ENCODE peak calls at places on chromosomes 16 and 17, in four cellular contexts. R is heart right ventricle, A is DND-41, B is GM12878. O is an unnamed sample.
A peak's percentile ranks its signal among the peaks of the same experiment; 100 is the strongest.

GRCh38 chr16:90007015-90007414 is 12.2 kb downstream of the DBNDD1 start:
- DNase-seq in R (no peak), A (no peak), B (no peak), O (no peak)

GRCh38 chr16:69938981-69939820 is 11.9 kb upstream of the CLEC18A start:
- DNase-seq in R (no peak), A (no peak), B (no peak), O (no peak)

GRCh38 chr17:8365143-8365542 is 11.4 kb downstream of the KRABD2 start:
- DNase-seq in R (no peak), A (no peak), B (no peak), O (no peak)

GRCh38 chr17:45137561-45138305 is 2.2 kb downstream of the ACBD4 start:
- DNase-seq in R (no peak), A (no peak), B (no peak), O (no peak)

GRCh38 chr16:70746708-70747424 is 54.1 kb downstream of the VAC14 start:
- DNase-seq in R (peak; percentile 43), A (peak; percentile 32), B (no peak), O (no peak)

GRCh38 chr16:15509593-15510520 is 75.5 kb downstream of the BMERB1 start:
- DNase-seq in R (no peak), A (peak; percentile 4), B (no peak), O (peak; percentile 29)

GRCh38 chr17:50541916-50542688 is 4.9 kb upstream of the SPATA20 start:
- DNase-seq in R (peak; percentile 92), A (peak; percentile 83), B (no peak), O (peak; percentile 82)

GRCh38 chr17:78040561-78041400 is 82.3 kb downstream of the TNRC6C start:
- DNase-seq in R (peak; percentile 59), A (no peak), B (peak; percentile 21), O (peak; percentile 18)

GRCh38 chr17:48626470-48627241 is 498 bp upstream of the HOXB9 start:
- DNase-seq in R (no peak), A (no peak), B (no peak), O (peak; percentile 53)

GRCh38 chr17:66397486-66397885 is 95.1 kb downstream of the PRKCA start:
- DNase-seq in R (no peak), A (no peak), B (no peak), O (no peak)

GRCh38 chr16:77816293-77816692 is 27.9 kb downstream of the VAT1L start:
- DNase-seq in R (no peak), A (no peak), B (no peak), O (no peak)

GRCh38 chr16:71569621-71570020 is 7.3 kb downstream of the TAT start:
- DNase-seq in R (no peak), A (no peak), B (no peak), O (no peak)

GRCh38 chr17:4881761-4882555 is 17.4 kb upstream of the C17orf107 start:
- DNase-seq in R (peak; percentile 57), A (peak; percentile 26), B (no peak), O (peak; percentile 77)

GRCh38 chr17:54544239-54544638 is 356.4 kb upstream of the TOM1L1 start:
- DNase-seq in R (peak; percentile 8), A (no peak), B (no peak), O (no peak)

GRCh38 chr16:84503751-84504395 is 586 bp downstream of the MEAK7 start:
- DNase-seq in R (no peak), A (no peak), B (no peak), O (no peak)

GRCh38 chr17:18381953-18382245 is 4.3 kb downstream of the EVPLL start:
- DNase-seq in R (no peak), A (no peak), B (no peak), O (no peak)

GRCh38 chr17:29032798-29033197 is 10.1 kb upstream of the PIPOX start:
- DNase-seq in R (no peak), A (no peak), B (no peak), O (no peak)

GRCh38 chr16:76910931-76911330 is 280.1 kb upstream of the MON1B start:
- DNase-seq in R (no peak), A (no peak), B (no peak), O (no peak)

GRCh38 chr17:7322520-7323194 is 6.5 kb downstream of the NEURL4 start:
- DNase-seq in R (no peak), A (no peak), B (no peak), O (no peak)

GRCh38 chr17:32546031-32546444 is 59.2 kb downstream of the CDK5R1 start:
- DNase-seq in R (no peak), A (no peak), B (no peak), O (no peak)

GRCh38 chr16:28063611-28064061 is at the start of gene GSG1L:
- DNase-seq in R (no peak), A (no peak), B (no peak), O (no peak)

GRCh38 chr16:81446318-81447275 is 2.0 kb downstream of the CMIP start:
- DNase-seq in R (no peak), A (peak; percentile 67), B (no peak), O (no peak)

GRCh38 chr16:23248261-23249194 is 53.6 kb upstream of the SCNN1B start:
- DNase-seq in R (no peak), A (no peak), B (no peak), O (no peak)

GRCh38 chr17:19387921-19388521 is 1.0 kb upstream of the MFAP4 start:
- DNase-seq in R (no peak), A (no peak), B (no peak), O (no peak)

GRCh38 chr17:78411241-78411855 is 32.9 kb downstream of the PGS1 start:
- DNase-seq in R (no peak), A (no peak), B (no peak), O (no peak)

GRCh38 chr17:4770632-4771031 is 1.1 kb upstream of the TM4SF5 start:
- DNase-seq in R (no peak), A (no peak), B (no peak), O (no peak)

GRCh38 chr17:34987232-34987631 is 6.9 kb downstream of the LIG3 start:
- DNase-seq in R (no peak), A (no peak), B (no peak), O (no peak)

GRCh38 chr16:86991679-86992078 is 325.5 kb downstream of the C16orf95 start:
- DNase-seq in R (no peak), A (no peak), B (no peak), O (no peak)

GRCh38 chr17:9928601-9929341 is 23.7 kb upstream of the RCVRN start:
- DNase-seq in R (no peak), A (no peak), B (no peak), O (no peak)

GRCh38 chr16:69307856-69308255 is 3.3 kb upstream of the VPS4A start:
- DNase-seq in R (no peak), A (no peak), B (no peak), O (no peak)

GRCh38 chr16:19907161-19907992 is 22.7 kb upstream of the GPRC5B start:
- DNase-seq in R (peak; percentile 62), A (peak; percentile 77), B (peak; percentile 7), O (peak; percentile 38)

GRCh38 chr16:872436-873242 is 72.1 kb upstream of the GNG13 start:
- DNase-seq in R (peak; percentile 2), A (no peak), B (no peak), O (no peak)

GRCh38 chr17:51056813-51057510 is 63.7 kb downstream of the SPAG9 start:
- DNase-seq in R (no peak), A (peak; percentile 34), B (no peak), O (no peak)

GRCh38 chr17:29760771-29761682 is 138.3 kb upstream of the CORO6 start:
- DNase-seq in R (peak; percentile 94), A (peak; percentile 84), B (peak; percentile 55), O (peak; percentile 84)

GRCh38 chr17:64632193-64632592 is 29.9 kb downstream of the SMURF2 start:
- DNase-seq in R (no peak), A (no peak), B (no peak), O (no peak)

GRCh38 chr17:64630309-64631223 is 31.5 kb downstream of the SMURF2 start:
- DNase-seq in R (no peak), A (no peak), B (no peak), O (no peak)

GRCh38 chr17:64635647-64636305 is 26.3 kb downstream of the SMURF2 start:
- DNase-seq in R (no peak), A (no peak), B (peak; percentile 62), O (no peak)

GRCh38 chr17:64634217-64634616 is 27.9 kb downstream of the SMURF2 start:
- DNase-seq in R (no peak), A (no peak), B (no peak), O (no peak)

GRCh38 chr17:64632606-64633005 is 29.5 kb downstream of the SMURF2 start:
- DNase-seq in R (no peak), A (no peak), B (no peak), O (no peak)
- H3K27ac ChIP-seq in R (no peak overlapping the region), A (no peak overlapping the region), B (no peak overlapping the region), O (no peak overlapping the region)

GRCh38 chr17:76640550-76641380 is 2.8 kb downstream of the ST6GALNAC1 start:
- DNase-seq in R (no peak), A (no peak), B (no peak), O (no peak)
- H3K4me3 ChIP-seq in R (no peak overlapping the region), A (no peak overlapping the region), B (no peak overlapping the region), O (no peak overlapping the region)

GRCh38 chr17:27319536-27320221 is 25.8 kb downstream of the WSB1 start:
- DNase-seq in R (peak; percentile 75), A (no peak), B (no peak), O (no peak)

GRCh38 chr17:27318633-27319032 is 24.7 kb downstream of the WSB1 start:
- DNase-seq in R (no peak), A (no peak), B (no peak), O (no peak)

GRCh38 chr17:27321372-27321771 is 27.5 kb downstream of the WSB1 start:
- DNase-seq in R (no peak), A (no peak), B (no peak), O (no peak)

GRCh38 chr17:27322026-27322425 is 28.1 kb downstream of the WSB1 start:
- DNase-seq in R (no peak), A (no peak), B (no peak), O (no peak)

GRCh38 chr17:27320222-27320560 is 26.3 kb downstream of the WSB1 start:
- DNase-seq in R (no peak), A (no peak), B (no peak), O (no peak)
- H3K4me1 ChIP-seq in R (peaks cover 65% of the 10 kb centered on the region), A (no peaks in the 10 kb centered on the region), B (no peaks in the 10 kb centered on the region), O (no peaks in the 10 kb centered on the region)

DNA sequence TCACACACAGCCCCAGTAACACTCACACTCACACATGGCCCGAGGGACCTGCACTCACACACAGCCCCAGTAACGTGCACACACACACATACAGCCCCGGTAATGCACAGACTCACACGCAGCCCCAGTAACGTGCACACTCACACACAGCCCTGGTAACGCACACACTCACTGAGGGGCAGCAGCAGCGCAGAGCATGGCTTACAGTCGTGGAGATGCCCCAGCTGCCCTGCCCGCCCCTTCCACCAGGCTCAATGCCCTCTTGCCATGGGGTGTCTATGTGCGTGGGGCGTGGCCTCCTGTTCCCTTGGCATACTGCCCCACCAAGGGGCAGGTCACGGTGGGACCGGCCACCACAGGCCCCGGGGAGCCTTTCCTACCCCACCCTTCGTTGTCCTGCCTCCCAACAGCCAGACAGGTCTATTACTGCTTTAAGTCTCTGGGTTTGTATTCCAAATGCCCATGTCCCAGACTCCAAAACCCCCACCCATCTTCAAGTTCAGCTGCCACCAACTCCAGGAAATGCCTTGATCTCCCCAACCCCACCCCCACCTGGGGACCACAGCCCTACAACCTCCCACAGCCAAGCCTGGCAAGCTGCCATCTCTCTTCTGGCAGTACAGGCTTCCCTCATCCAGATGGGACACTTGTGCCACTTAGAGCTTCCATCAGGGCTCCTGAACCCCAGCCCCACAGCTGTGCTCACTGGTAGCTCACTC is 2.6 kb downstream of the CCDC102A start:
- DNase-seq in R (no peak), A (peak; percentile 84), B (no peak), O (peak; percentile 55)
- H3K27ac ChIP-seq in R (no peak overlapping the region), A (no peak overlapping the region), B (no peak overlapping the region), O (no peak overlapping the region)

O was measured in CD8-positive, alpha-beta T cell.